ENCODE peak calls at places on chromosomes 13 and 19, in ten cellular contexts. X, E, F, W, B, T, K, G, O and D are unnamed samples. For H3K27me3, the result is how much of the 10 kb centered on the place peaks cover.

GRCh38 chr13:45305079-45305478 is 35.9 kb downstream of the TPT1 start:
- DNase-seq in B (no peak), K (no peak), W (no peak), G (no peak), T (no peak), O (no peak), X (no peak), E (no peak), F (no peak), D (no peak)

GRCh38 chr13:73851104-73851503 is 283.1 kb downstream of the KLF12 start:
- DNase-seq in E (no peak), G (no peak), X (no peak), T (no peak), O (no peak), B (no peak), W (no peak), F (no peak), K (no peak), D (no peak)

GRCh38 chr19:2663920-2664571 is 38.4 kb downstream of the GNG7 start:
- DNase-seq in B (no peak), F (peak), W (no peak), G (peak), K (no peak), O (no peak), T (no peak), X (no peak), E (peak), D (no peak)

GRCh38 chr13:97214921-97215320 is 7.2 kb upstream of the MBNL2 start:
- DNase-seq in F (no peak), O (no peak), T (no peak), G (no peak), B (no peak), W (no peak), X (no peak), K (no peak), E (no peak), D (no peak)

GRCh38 chr19:41373993-41374392 is 2.3 kb upstream of the TMEM91 start:
- DNase-seq in B (peak), E (peak), W (peak), K (no peak), X (peak), O (no peak), G (peak), F (peak), T (peak), D (peak)

GRCh38 chr13:76647550-76647949 is 238.7 kb downstream of the KCTD12 start:
- DNase-seq in W (peak), X (no peak), O (no peak), T (peak), K (no peak), G (no peak), E (no peak), B (no peak), F (no peak), D (no peak)

GRCh38 chr19:45428385-45429231 is 4.9 kb upstream of the ERCC1 start:
- DNase-seq in T (no peak), B (peak), G (peak), W (peak), E (peak), X (peak), F (peak), O (no peak), K (peak), D (no peak)

GRCh38 chr13:63696055-63696454 is 2280.4 kb upstream of the PCDH20 start:
- DNase-seq in O (no peak), F (no peak), K (no peak), G (no peak), X (no peak), T (peak), W (peak), E (no peak), B (no peak), D (no peak)

GRCh38 chr13:100235311-100235901 is 146.5 kb downstream of the PCCA start:
- DNase-seq in F (peak), W (peak), B (no peak), E (no peak), O (peak), G (no peak), K (peak), X (no peak), T (peak), D (no peak)

GRCh38 chr19:1171755-1172352 is 2.2 kb downstream of the SBNO2 start:
- DNase-seq in F (no peak), K (no peak), T (no peak), G (peak), E (peak), X (no peak), O (no peak), B (peak), W (no peak), D (no peak)

GRCh38 chr13:40672310-40673060 is 6.0 kb upstream of the FOXO1 start:
- DNase-seq in O (no peak), G (no peak), W (peak), T (peak), X (no peak), E (no peak), B (no peak), K (no peak), F (peak), D (no peak)

GRCh38 chr13:92640936-92641335 is 585.7 kb upstream of the GPC6 start:
- DNase-seq in X (no peak), E (no peak), G (no peak), W (peak), T (no peak), K (no peak), F (no peak), B (no peak), O (no peak), D (no peak)

GRCh38 chr19:35143231-35143715 is at the start of gene FXYD7:
- DNase-seq in G (no peak), X (peak), T (no peak), W (no peak), B (no peak), E (no peak), F (no peak), O (no peak), K (no peak), D (no peak)

GRCh38 chr13:113151745-113152707 is 6.4 kb upstream of the PROZ start:
- DNase-seq in O (no peak), W (peak), B (no peak), T (no peak), G (no peak), E (no peak), X (no peak), F (peak), K (no peak), D (no peak)

GRCh38 chr13:20185657-20186056 is 7.1 kb downstream of the GJB2 start:
- DNase-seq in O (no peak), E (no peak), X (no peak), G (no peak), T (no peak), F (no peak), K (no peak), B (no peak), W (no peak), D (no peak)

DNA sequence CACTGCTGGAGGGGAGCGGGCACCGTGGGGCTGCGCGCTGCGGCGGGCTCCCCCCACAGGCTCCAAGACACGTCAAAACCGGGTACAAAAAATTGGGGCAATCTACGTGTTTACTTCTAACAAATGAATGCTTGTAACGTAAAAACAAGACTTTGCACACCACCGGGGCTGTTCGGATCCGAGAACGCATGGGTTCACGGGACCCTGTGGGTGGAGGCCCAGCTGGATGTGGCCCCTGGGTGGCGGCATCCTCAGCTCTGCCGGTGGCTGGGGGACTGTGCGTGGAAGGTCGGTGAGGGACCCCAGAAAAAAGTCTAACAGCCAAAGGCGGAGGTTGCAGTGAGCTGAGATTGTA is 10.3 kb upstream of the SLC7A10 start:
- DNase-seq in E (no peak), G (no peak), O (no peak), B (no peak), T (no peak), F (no peak), W (no peak), X (no peak), K (no peak), D (no peak)
- H3K27me3 ChIP-seq in E (under half), G (under half), O (under half), B (under half), T (under half), F (under half), W (under half), X (under half), K (under half), D (under half)

GRCh38 chr13:33510350-33510749 is 224.8 kb upstream of the STARD13 start:
- DNase-seq in W (no peak), B (no peak), K (no peak), E (no peak), X (no peak), G (no peak), O (no peak), T (no peak), F (no peak), D (no peak)

GRCh38 chr13:33508060-33508459 is 222.5 kb upstream of the STARD13 start:
- DNase-seq in O (no peak), X (no peak), F (no peak), B (no peak), E (no peak), G (no peak), K (no peak), T (no peak), W (no peak), D (no peak)

GRCh38 chr13:33514362-33514761 is 228.8 kb upstream of the STARD13 start:
- DNase-seq in X (no peak), O (no peak), B (no peak), W (no peak), G (no peak), K (no peak), F (no peak), T (no peak), E (no peak), D (no peak)

GRCh38 chr13:33512880-33513554 is 227.5 kb upstream of the STARD13 start:
- DNase-seq in X (no peak), O (no peak), K (no peak), W (no peak), G (no peak), F (no peak), E (no peak), T (peak), B (no peak), D (no peak)

DNA sequence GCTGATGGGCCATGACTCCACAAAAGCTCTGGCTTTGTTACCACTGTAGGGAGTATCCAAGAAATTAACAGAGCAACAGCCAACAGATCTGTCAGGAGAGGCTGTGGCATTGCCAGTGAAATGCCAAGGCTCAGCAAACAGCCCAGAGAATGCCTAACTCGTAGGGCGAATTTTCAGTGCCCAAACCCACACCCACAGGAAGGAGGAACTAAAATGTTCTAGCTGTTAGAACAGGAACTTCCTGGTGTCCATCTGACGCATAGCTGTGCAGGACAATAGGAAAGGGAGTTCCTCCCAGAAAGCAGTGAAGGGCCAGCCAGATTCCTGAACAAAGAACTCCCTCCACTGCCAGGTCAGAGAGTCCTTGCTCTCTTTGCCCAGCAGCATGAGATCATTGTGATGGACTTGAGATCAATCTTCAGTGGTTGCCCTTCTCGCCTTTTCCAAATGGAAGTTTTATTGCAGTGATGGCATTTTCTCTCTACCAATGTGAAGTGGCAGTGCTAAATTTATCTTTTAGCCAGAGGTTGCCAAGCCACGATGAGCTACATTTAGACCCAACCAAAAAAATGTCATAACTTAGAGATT is 224.2 kb upstream of the STARD13 start:
- DNase-seq in K (no peak), B (no peak), F (peak), O (no peak), X (peak), T (peak), G (peak), E (peak), W (peak), D (no peak)
- TF ChIP-seq CTCF in K (no peak), B (no peak), F (no peak), O (no peak), X (no peak), T (no peak), G (no peak), E (no peak), W (no peak), D (no peak)

DNA sequence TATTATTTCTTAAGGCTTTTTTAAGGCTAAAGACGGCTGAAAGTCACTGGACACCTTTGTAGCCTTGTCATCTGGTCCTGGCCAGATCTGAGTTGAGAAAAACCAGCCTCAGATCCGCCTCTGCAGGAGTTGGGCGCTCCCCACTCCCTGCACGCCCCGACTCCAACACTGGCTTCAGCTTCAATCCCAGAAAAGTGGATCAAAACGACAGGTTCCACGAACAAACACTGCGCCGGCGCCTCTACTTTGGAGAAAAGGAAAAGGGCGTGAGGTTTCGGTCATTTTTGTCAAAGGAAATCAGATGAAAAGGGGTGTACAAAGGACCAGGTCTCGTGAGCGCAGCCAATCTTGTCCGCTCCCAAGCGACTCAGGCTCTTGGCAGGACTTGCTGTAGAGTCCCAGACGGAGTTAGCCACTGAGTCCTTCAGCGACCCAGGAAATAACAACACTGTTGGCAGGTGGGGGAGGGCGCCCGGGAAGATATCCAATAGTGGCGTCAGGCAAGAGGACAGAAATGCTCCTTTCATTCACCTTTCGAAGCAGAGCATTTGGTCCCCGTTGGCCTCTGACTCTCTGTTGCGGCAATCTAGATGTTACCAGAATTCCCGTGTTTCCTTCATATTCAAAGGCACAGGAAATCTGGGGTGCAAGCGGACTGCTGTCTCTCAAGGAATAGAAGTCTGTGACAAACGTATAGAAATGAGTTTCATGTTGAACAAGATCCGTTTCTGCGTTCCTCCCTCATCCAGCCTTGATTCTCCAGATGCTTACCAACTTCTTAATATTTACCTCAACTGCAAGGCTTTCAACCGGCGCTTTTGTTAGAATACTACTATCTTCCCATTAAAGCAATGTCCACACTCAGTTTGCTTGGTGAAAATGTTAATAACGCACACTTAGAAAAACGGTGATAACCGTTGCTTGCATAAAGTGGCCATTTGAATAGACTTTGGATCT is 1.8 kb upstream of the CCNA1 start:
- DNase-seq in W (peak), E (no peak), O (no peak), G (peak), T (no peak), K (no peak), X (peak), B (no peak), F (peak), D (no peak)
- H3K27me3 ChIP-seq in W (under half), E (under half), O (under half), G (under half), T (under half), K (under half), X (under half), B (under half), F (half or more), D (under half)

DNA sequence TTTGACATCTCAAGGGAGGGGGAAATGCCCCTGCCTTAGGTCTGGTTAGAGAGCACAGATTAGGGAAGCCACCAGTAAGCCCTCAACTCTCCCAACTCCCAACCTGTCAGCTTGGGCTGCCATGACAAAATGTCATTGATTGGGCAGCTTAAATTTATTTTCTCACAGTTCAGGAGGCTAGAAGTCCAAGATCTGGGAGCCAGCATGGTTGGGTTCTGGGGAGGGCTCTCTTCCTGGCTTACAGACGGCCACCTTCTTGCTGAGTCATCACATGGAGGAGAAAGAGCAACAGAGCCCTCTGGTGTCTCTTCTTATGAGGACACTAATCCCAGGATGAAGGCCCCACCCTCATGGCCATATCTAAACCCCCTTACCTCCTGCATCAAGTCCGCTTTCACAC is 24.2 kb downstream of the C19orf12 start:
- DNase-seq in B (no peak), T (no peak), G (no peak), O (no peak), W (peak), E (no peak), F (peak), X (no peak), K (peak), D (no peak)
- TF ChIP-seq CTCF in B (peak), T (peak), G (peak), O (no peak), W (no peak), E (peak), F (peak), X (peak), K (no peak), D (no peak)